ENCODE peak calls at places on chromosomes 11 and 22, in six cellular contexts. One of them, this sample, is unnamed.
A peak's percentile ranks its signal among the peaks of the same experiment; 100 is the strongest.

GRCh38 chr11:65538232-65538914 is 13.5 kb downstream of the SCYL1 start:
- DNase-seq in GM13977: no peak
- DNase-seq in GM13976: no peak
- DNase-seq in endothelial cell of umbilical vein: no peak
- DNase-seq in body of pancreas: no peak
- DNase-seq in cardiac muscle cell: no peak
- DNase-seq in this sample: no peak

GRCh38 chr22:45268167-45268957 is 16.4 kb upstream of the UPK3A start:
- DNase-seq in GM13977: no peak
- DNase-seq in GM13976: no peak
- DNase-seq in endothelial cell of umbilical vein: peak; percentile 14
- DNase-seq in body of pancreas: peak; percentile 41
- DNase-seq in cardiac muscle cell: peak; percentile 82
- DNase-seq in this sample: no peak

GRCh38 chr22:40324468-40325305 is 21.6 kb upstream of the ADSL start:
- DNase-seq in GM13977: no peak
- DNase-seq in GM13976: no peak
- DNase-seq in endothelial cell of umbilical vein: no peak
- DNase-seq in body of pancreas: no peak
- DNase-seq in cardiac muscle cell: no peak
- DNase-seq in this sample: no peak

GRCh38 chr11:17267576-17267975 is 9.0 kb upstream of the NUCB2 start:
- DNase-seq in GM13977: no peak
- DNase-seq in GM13976: no peak
- DNase-seq in endothelial cell of umbilical vein: peak; percentile 40
- DNase-seq in body of pancreas: no peak
- DNase-seq in cardiac muscle cell: no peak
- DNase-seq in this sample: no peak

GRCh38 chr22:40671796-40672360 is 7.4 kb upstream of the MCHR1 start:
- DNase-seq in GM13977: no peak
- DNase-seq in GM13976: no peak
- DNase-seq in endothelial cell of umbilical vein: no peak
- DNase-seq in body of pancreas: no peak
- DNase-seq in cardiac muscle cell: no peak
- DNase-seq in this sample: no peak

GRCh38 chr11:112437096-112437495 is 176.4 kb upstream of the PLET1 start:
- DNase-seq in GM13977: no peak
- DNase-seq in GM13976: no peak
- DNase-seq in endothelial cell of umbilical vein: no peak
- DNase-seq in body of pancreas: no peak
- DNase-seq in cardiac muscle cell: no peak
- DNase-seq in this sample: no peak

GRCh38 chr11:134363161-134363560 is 31.4 kb downstream of the GLB1L2 start:
- DNase-seq in GM13977: no peak
- DNase-seq in GM13976: no peak
- DNase-seq in endothelial cell of umbilical vein: no peak
- DNase-seq in body of pancreas: no peak
- DNase-seq in cardiac muscle cell: no peak
- DNase-seq in this sample: no peak

GRCh38 chr11:121881806-121882205 is 234.2 kb downstream of the BLID start:
- DNase-seq in GM13977: no peak
- DNase-seq in GM13976: no peak
- DNase-seq in endothelial cell of umbilical vein: no peak
- DNase-seq in body of pancreas: no peak
- DNase-seq in cardiac muscle cell: no peak
- DNase-seq in this sample: no peak

GRCh38 chr22:18001040-18001893 is 23.1 kb downstream of the MICAL3 start:
- DNase-seq in GM13977: peak; percentile 97
- DNase-seq in GM13976: peak; percentile 97
- DNase-seq in endothelial cell of umbilical vein: peak; percentile 96
- DNase-seq in body of pancreas: peak; percentile 95
- DNase-seq in cardiac muscle cell: peak; percentile 96
- DNase-seq in this sample: peak; percentile 96
- TF ChIP-seq CTCF in GM13977: peak; percentile 66
- TF ChIP-seq CTCF in GM13976: peak; percentile 56
- TF ChIP-seq CTCF in endothelial cell of umbilical vein: peak; percentile 41
- TF ChIP-seq CTCF in body of pancreas: peak; percentile 31
- TF ChIP-seq CTCF in cardiac muscle cell: peak; percentile 40
- TF ChIP-seq CTCF in this sample: peak; percentile 73

GRCh38 chr11:102793677-102794290 is 4.2 kb downstream of the MMP1 start:
- DNase-seq in GM13977: no peak
- DNase-seq in GM13976: no peak
- DNase-seq in endothelial cell of umbilical vein: no peak
- DNase-seq in body of pancreas: no peak
- DNase-seq in cardiac muscle cell: no peak
- DNase-seq in this sample: no peak

GRCh38 chr11:102791271-102792036 is 6.5 kb downstream of the MMP1 start:
- DNase-seq in GM13977: no peak
- DNase-seq in GM13976: no peak
- DNase-seq in endothelial cell of umbilical vein: no peak
- DNase-seq in body of pancreas: no peak
- DNase-seq in cardiac muscle cell: peak; percentile 11
- DNase-seq in this sample: no peak

GRCh38 chr11:102792604-102793003 is 5.4 kb downstream of the MMP1 start:
- DNase-seq in GM13977: no peak
- DNase-seq in GM13976: no peak
- DNase-seq in endothelial cell of umbilical vein: no peak
- DNase-seq in body of pancreas: peak; percentile 61
- DNase-seq in cardiac muscle cell: no peak
- DNase-seq in this sample: no peak

GRCh38 chr11:102798012-102798746 is at the start of gene MMP1:
- DNase-seq in GM13977: no peak
- DNase-seq in GM13976: no peak
- DNase-seq in endothelial cell of umbilical vein: peak; percentile 47
- DNase-seq in body of pancreas: no peak
- DNase-seq in cardiac muscle cell: no peak
- DNase-seq in this sample: no peak

GRCh38 chr11:102794382-102794781 is 3.6 kb downstream of the MMP1 start:
- DNase-seq in GM13977: peak; percentile 20
- DNase-seq in GM13976: peak; percentile 32
- DNase-seq in endothelial cell of umbilical vein: peak; percentile 48
- DNase-seq in body of pancreas: no peak
- DNase-seq in cardiac muscle cell: peak; percentile 19
- DNase-seq in this sample: no peak
- TF ChIP-seq CTCF in GM13977: peak; percentile 50
- TF ChIP-seq CTCF in GM13976: peak; percentile 24
- TF ChIP-seq CTCF in endothelial cell of umbilical vein: peak; percentile 60
- TF ChIP-seq CTCF in body of pancreas: no peak
- TF ChIP-seq CTCF in cardiac muscle cell: peak; percentile 44
- TF ChIP-seq CTCF in this sample: peak; percentile 45

GRCh38 chr11:390175-390574 is 3.8 kb upstream of the PKP3 start:
- DNase-seq in GM13977: no peak
- DNase-seq in GM13976: no peak
- DNase-seq in endothelial cell of umbilical vein: no peak
- DNase-seq in body of pancreas: no peak
- DNase-seq in cardiac muscle cell: peak; percentile 32
- DNase-seq in this sample: no peak
- TF ChIP-seq CTCF in GM13977: no peak
- TF ChIP-seq CTCF in GM13976: no peak
- TF ChIP-seq CTCF in endothelial cell of umbilical vein: no peak
- TF ChIP-seq CTCF in body of pancreas: peak; percentile 29
- TF ChIP-seq CTCF in cardiac muscle cell: no peak
- TF ChIP-seq CTCF in this sample: no peak

GRCh38 chr11:43130616-43131015 is 181.2 kb upstream of the API5 start:
- DNase-seq in GM13977: no peak
- DNase-seq in GM13976: no peak
- DNase-seq in endothelial cell of umbilical vein: no peak
- DNase-seq in body of pancreas: no peak
- DNase-seq in cardiac muscle cell: peak; percentile 19
- DNase-seq in this sample: no peak
- TF ChIP-seq CTCF in GM13977: peak; percentile 21
- TF ChIP-seq CTCF in GM13976: no peak
- TF ChIP-seq CTCF in endothelial cell of umbilical vein: no peak
- TF ChIP-seq CTCF in body of pancreas: no peak
- TF ChIP-seq CTCF in cardiac muscle cell: no peak
- TF ChIP-seq CTCF in this sample: no peak

This sample was measured in osteocyte.